ENCODE peak calls at places on chromosome X, in seven cellular contexts. O, W, Z, N, B, J and Y are unnamed samples.
A peak's percentile ranks its signal among the peaks of the same experiment; 100 is the strongest.

GRCh38 chrX:115494133-115494532 is 66.8 kb upstream of the PLS3 start:
- DNase-seq in O (no peak), W (peak; percentile 45), Z (no peak), N (no peak), B (no peak), J (no peak), Y (no peak)

GRCh38 chrX:150192846-150193245 is 170.3 kb upstream of the MAMLD1 start:
- DNase-seq in O (no peak), W (no peak), Z (no peak), N (no peak), B (no peak), J (no peak), Y (no peak)

GRCh38 chrX:1357993-1358392 is 21.4 kb downstream of the IL3RA start:
- DNase-seq in O (no peak), W (no peak), Z (no peak), N (no peak), B (no peak), J (no peak), Y (no peak)

GRCh38 chrX:136880003-136880451 is 498 bp downstream of the RBMX start:
- DNase-seq in O (peak; percentile 51), W (no peak), Z (peak; percentile 14), N (peak; percentile 45), B (no peak), J (peak; percentile 41), Y (peak; percentile 36)

GRCh38 chrX:110346681-110347080 is 12.0 kb upstream of the RTL9 start:
- DNase-seq in O (no peak), W (no peak), Z (no peak), N (no peak), B (no peak), J (no peak), Y (peak; percentile 30)

GRCh38 chrX:15600071-15600470 is 689 bp downstream of the ACE2 start:
- DNase-seq in O (no peak), W (no peak), Z (no peak), N (no peak), B (no peak), J (no peak), Y (no peak)

GRCh38 chrX:140712413-140713173 is 3.0 kb downstream of the LINC00632 start:
- DNase-seq in O (no peak), W (peak; percentile 38), Z (no peak), N (no peak), B (peak; percentile 79), J (peak; percentile 33), Y (peak; percentile 60)

GRCh38 chrX:31233941-31234496 is 162.2 kb upstream of the FTHL17 start:
- DNase-seq in O (no peak), W (no peak), Z (no peak), N (no peak), B (no peak), J (peak; percentile 4), Y (no peak)

GRCh38 chrX:30943984-30944383 is 54.9 kb upstream of the TAB3 start:
- DNase-seq in O (no peak), W (no peak), Z (no peak), N (no peak), B (no peak), J (no peak), Y (no peak)

GRCh38 chrX:56219702-56220101 is 12.5 kb upstream of the KLF8 start:
- DNase-seq in O (no peak), W (no peak), Z (no peak), N (no peak), B (no peak), J (peak; percentile 1), Y (no peak)

GRCh38 chrX:118965395-118965794 is 9.0 kb upstream of the LONRF3 start:
- DNase-seq in O (no peak), W (no peak), Z (no peak), N (no peak), B (no peak), J (no peak), Y (no peak)

GRCh38 chrX:25869761-25870160 is 268.4 kb upstream of the MAGEB18 start:
- DNase-seq in O (no peak), W (no peak), Z (no peak), N (no peak), B (no peak), J (no peak), Y (no peak)

GRCh38 chrX:36241397-36241796 is 321.9 kb downstream of the CFAP47 start:
- DNase-seq in O (no peak), W (no peak), Z (no peak), N (no peak), B (no peak), J (no peak), Y (no peak)